ENCODE peak calls at places on chromosomes 7 and 10, in four cellular contexts. G is HepG2, P is K562, T is GM12878. W is an unnamed sample.

GRCh38 chr10:66982792-66983481 is 57.1 kb downstream of the LRRTM3 start:
- DNase-seq in G (no peak), P (no peak), T (no peak), W (no peak)

GRCh38 chr10:119391430-119392313 is 150.8 kb downstream of the RGS10 start:
- DNase-seq in G (no peak), P (no peak), T (no peak), W (no peak)

GRCh38 chr10:4767033-4767814 is 58.8 kb upstream of the AKR1E2 start:
- DNase-seq in G (peak), P (no peak), T (no peak), W (no peak)

GRCh38 chr10:118106426-118106825 is 59.7 kb upstream of the RAB11FIP2 start:
- DNase-seq in G (peak), P (peak), T (no peak), W (peak)

GRCh38 chr10:86970152-86970886 is 2.0 kb downstream of the ADIRF start:
- DNase-seq in G (no peak), P (no peak), T (no peak), W (peak)

GRCh38 chr7:100914208-100914878 is 18.7 kb upstream of the ACHE start:
- DNase-seq in G (peak), P (no peak), T (no peak), W (no peak)

GRCh38 chr7:139840776-139841175 is 11.7 kb downstream of the TBXAS1 start:
- DNase-seq in G (no peak), P (no peak), T (no peak), W (no peak)

GRCh38 chr10:17222329-17222728 is 5.7 kb upstream of the VIM start:
- DNase-seq in G (no peak), P (no peak), T (no peak), W (no peak)

GRCh38 chr7:2819954-2820397 is 24.1 kb downstream of the GNA12 start:
- DNase-seq in G (no peak), P (no peak), T (no peak), W (no peak)

GRCh38 chr10:16779375-16779774 is 37.8 kb downstream of the RSU1 start:
- DNase-seq in G (no peak), P (no peak), T (no peak), W (no peak)

GRCh38 chr7:94333810-94334209 is 60.9 kb upstream of the COL1A2 start:
- DNase-seq in G (no peak), P (no peak), T (no peak), W (no peak)

GRCh38 chr7:104926905-104927454 is 87.0 kb upstream of the KMT2E start:
- DNase-seq in G (no peak), P (no peak), T (no peak), W (peak)

GRCh38 chr7:20964214-20964613 is 177.5 kb upstream of the SP8 start:
- DNase-seq in G (no peak), P (no peak), T (no peak), W (no peak)

GRCh38 chr7:116273283-116273917 is 63.1 kb downstream of the TES start:
- DNase-seq in G (no peak), P (no peak), T (no peak), W (no peak)

GRCh38 chr10:67550838-67551402 is 145.1 kb downstream of the CTNNA3 start:
- DNase-seq in G (no peak), P (no peak), T (no peak), W (no peak)

GRCh38 chr10:107546239-107546638 is 381.7 kb upstream of the SORCS1 start:
- DNase-seq in G (no peak), P (no peak), T (no peak), W (no peak)

GRCh38 chr7:95246935-95247370 is 77.4 kb downstream of the PON1 start:
- DNase-seq in G (peak), P (peak), T (peak), W (peak)

GRCh38 chr10:80684217-80684616 is 146.5 kb downstream of the SH2D4B start:
- DNase-seq in G (no peak), P (peak), T (no peak), W (no peak)

GRCh38 chr10:35386594-35387174 is 50.4 kb downstream of the CCNY start:
- DNase-seq in G (peak), P (no peak), T (no peak), W (no peak)

GRCh38 chr7:93228302-93228701 is 2.0 kb upstream of the HEPACAM2 start:
- DNase-seq in G (peak), P (peak), T (peak), W (no peak)

GRCh38 chr10:132413226-132414205 is 16.5 kb downstream of the PWWP2B start:
- DNase-seq in G (no peak), P (peak), T (no peak), W (no peak)

GRCh38 chr7:40268836-40269235 is 134.0 kb downstream of the SUGCT start:
- DNase-seq in G (no peak), P (no peak), T (no peak), W (no peak)

GRCh38 chr10:11831520-11831951 is 8.4 kb downstream of the PROSER2 start:
- DNase-seq in G (peak), P (no peak), T (no peak), W (no peak)

GRCh38 chr10:69172241-69172998 is 7.6 kb upstream of the SUPV3L1 start:
- DNase-seq in G (no peak), P (no peak), T (no peak), W (no peak)

GRCh38 chr7:122291189-122291588 is 13.4 kb downstream of the FEZF1 start:
- DNase-seq in G (no peak), P (no peak), T (no peak), W (no peak)

GRCh38 chr7:108147031-108147563 is 16.9 kb upstream of the LAMB4 start:
- DNase-seq in G (no peak), P (no peak), T (no peak), W (no peak)

GRCh38 chr10:122492955-122493597 is 31.7 kb downstream of the HTRA1 start:
- DNase-seq in G (no peak), P (no peak), T (no peak), W (no peak)

GRCh38 chr10:13771992-13772391 is 185.2 kb downstream of the PRPF18 start:
- DNase-seq in G (no peak), P (no peak), T (no peak), W (no peak)

GRCh38 chr10:13773496-13774170 is 186.9 kb downstream of the PRPF18 start:
- DNase-seq in G (no peak), P (no peak), T (no peak), W (no peak)

GRCh38 chr10:13770760-13771493 is 184.2 kb downstream of the PRPF18 start:
- DNase-seq in G (no peak), P (no peak), T (no peak), W (no peak)

GRCh38 chr10:13774303-13774893 is 187.6 kb downstream of the PRPF18 start:
- DNase-seq in G (no peak), P (no peak), T (no peak), W (no peak)

DNA sequence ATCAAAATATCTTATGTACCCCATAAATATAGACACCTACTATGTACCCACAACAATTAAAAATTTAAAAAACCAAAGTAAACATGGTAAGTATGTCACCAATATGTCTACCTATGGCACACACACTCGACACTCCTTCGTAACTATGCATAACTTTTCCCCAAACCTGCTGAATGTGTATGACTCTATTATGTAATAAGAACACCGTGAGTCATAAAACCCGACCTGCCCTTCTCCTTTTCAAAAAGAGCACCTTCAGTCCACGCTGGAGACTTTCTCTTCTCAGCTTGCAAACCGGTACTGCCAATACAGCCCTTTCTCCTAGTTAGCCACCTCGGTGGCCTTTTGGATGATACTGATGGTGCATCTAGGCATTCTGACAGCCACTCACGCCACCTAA is 186.3 kb downstream of the PRPF18 start:
- DNase-seq in G (no peak), P (no peak), T (no peak), W (no peak)
- TF ChIP-seq ETV6 in G (no peak), P (no peak), T (no peak), W (no peak)

DNA sequence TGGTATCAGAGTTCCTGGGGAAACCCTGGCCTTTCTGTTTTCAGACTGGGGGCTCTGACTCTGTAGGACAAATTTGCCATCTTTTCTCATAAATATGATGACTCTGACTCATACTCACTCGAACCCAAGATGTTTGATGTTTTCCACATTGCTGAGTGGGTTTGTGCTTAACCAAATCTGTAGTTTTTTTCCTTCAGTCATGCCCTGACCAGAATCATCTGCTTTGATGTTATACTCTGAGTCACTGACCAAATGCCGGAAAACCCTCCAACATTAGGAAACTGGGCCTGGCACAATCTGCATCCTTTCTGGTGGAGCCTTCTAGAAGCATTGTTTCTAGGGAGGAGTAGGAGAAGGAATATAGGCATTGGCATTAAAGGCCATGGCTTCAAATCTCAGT is 118.7 kb downstream of the C10orf105 start:
- DNase-seq in G (no peak), P (no peak), T (no peak), W (no peak)
- TF ChIP-seq ETV6 in G (no peak), P (no peak), T (no peak), W (no peak)

DNA sequence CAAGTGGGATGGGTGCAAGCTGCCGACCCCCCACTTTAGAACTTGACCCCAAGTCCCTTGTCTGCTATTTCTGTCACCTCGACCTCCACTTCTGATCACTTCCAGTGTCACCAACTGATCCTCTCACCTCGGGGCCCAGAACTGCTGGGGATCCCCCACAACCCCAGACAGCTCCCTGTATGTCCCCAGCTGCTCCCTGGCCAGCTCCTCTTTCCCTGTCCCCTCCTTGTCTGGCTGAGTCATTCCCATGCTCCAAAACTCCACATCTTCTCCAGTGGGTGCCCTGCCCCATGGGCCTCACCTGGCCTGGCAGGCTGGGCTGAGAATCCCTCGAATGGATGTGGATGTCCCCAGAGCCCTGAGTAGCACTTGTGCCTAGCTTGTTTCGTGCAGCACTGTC is 154.3 kb upstream of the PCBD1 start:
- DNase-seq in G (no peak), P (no peak), T (no peak), W (no peak)
- TF ChIP-seq ETV6 in G (no peak), P (no peak), T (no peak), W (no peak)

GRCh38 chr7:149670288-149670687 is 103.1 kb downstream of the ZNF467 start:
- DNase-seq in G (no peak), P (no peak), T (no peak), W (no peak)
- TF ChIP-seq ETV6 in G (no peak), P (no peak), T (no peak), W (no peak)

GRCh38 chr7:70778585-70778984 is 353.4 kb upstream of the GALNT17 start:
- DNase-seq in G (no peak), P (no peak), T (no peak), W (no peak)
- TF ChIP-seq ETV6 in G (no peak), P (no peak), T (no peak), W (no peak)

GRCh38 chr7:138565451-138566114 is 105.5 kb downstream of the TRIM24 start:
- DNase-seq in G (peak), P (no peak), T (no peak), W (peak)

GRCh38 chr7:138564365-138564764 is 104.3 kb downstream of the TRIM24 start:
- DNase-seq in G (peak), P (no peak), T (no peak), W (no peak)

GRCh38 chr7:138559448-138559847 is 99.4 kb downstream of the TRIM24 start:
- DNase-seq in G (no peak), P (no peak), T (no peak), W (no peak)

GRCh38 chr7:138565071-138565450 is 105.0 kb downstream of the TRIM24 start:
- DNase-seq in G (no peak), P (no peak), T (no peak), W (no peak)

DNA sequence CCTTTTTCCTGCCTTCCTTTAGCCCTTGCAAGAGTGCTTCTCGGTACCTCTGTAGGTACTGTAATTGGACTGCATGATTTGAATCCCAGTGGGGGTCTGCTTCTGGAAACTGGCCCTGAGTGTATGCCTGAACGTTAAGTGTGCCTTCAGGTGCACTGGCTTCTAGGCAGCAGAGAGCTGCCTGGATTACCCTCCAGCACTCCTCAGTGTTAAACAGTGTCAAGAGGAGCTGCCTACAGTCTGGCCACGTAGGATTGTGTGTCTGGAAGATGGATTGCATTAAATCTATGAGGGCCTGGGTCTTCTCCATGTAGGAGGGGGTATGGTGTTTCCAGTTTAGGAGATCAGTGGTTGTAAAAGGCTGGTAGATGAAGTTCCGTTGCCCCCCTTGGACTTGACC is 103.7 kb downstream of the TRIM24 start:
- DNase-seq in G (no peak), P (no peak), T (no peak), W (no peak)
- TF ChIP-seq ETV6 in G (no peak), P (no peak), T (no peak), W (no peak)

GRCh38 chr10:124197301-124198148 is 104.1 kb upstream of the CHST15 start:
- DNase-seq in G (no peak), P (no peak), T (no peak), W (no peak)
- TF ChIP-seq ETV6 in G (no peak), P (no peak), T (no peak), W (no peak)

GRCh38 chr7:99605527-99605926 is 7.5 kb downstream of the TMEM225B start:
- DNase-seq in G (no peak), P (no peak), T (no peak), W (no peak)
- TF ChIP-seq ETV6 in G (no peak), P (no peak), T (no peak), W (no peak)

W was measured in WTC11.